ENCODE peak calls at places on chromosome 6, in nine cellular contexts. B is AG09319; Y is glutamatergic neuron; T is smooth muscle cell of the brain vasculature; X is T-cell; Z is SW480; H is RPMI7951; V is T-helper 1 cell; G is activated T-cell treated with anti-CD3 and anti-CD28 coated beads, Interleukin-2, amount 50 U/mL, for 4 hours. N is an unnamed sample.

GRCh38 chr6:156933201-156934053 is 156.2 kb downstream of the ARID1B start:
- DNase-seq in T (no peak), H (no peak), X (no peak), B (no peak), Y (no peak), V (no peak), Z (peak), G (no peak), N (no peak)

GRCh38 chr6:111615916-111616612 is 10.4 kb upstream of the TRAF3IP2 start:
- DNase-seq in G (no peak), Z (no peak), X (no peak), Y (no peak), V (no peak), H (no peak), B (no peak), T (no peak), N (no peak)

GRCh38 chr6:51473996-51474975 is 613.1 kb downstream of the PKHD1 start:
- DNase-seq in X (no peak), T (no peak), Z (no peak), V (no peak), Y (no peak), H (no peak), B (no peak), G (no peak), N (no peak)

GRCh38 chr6:81304486-81304885 is 448.0 kb downstream of the TENT5A start:
- DNase-seq in Z (no peak), Y (no peak), G (no peak), B (no peak), T (peak), V (no peak), X (no peak), H (no peak), N (no peak)

GRCh38 chr6:16305246-16305725 is 66.9 kb downstream of the GMPR start:
- DNase-seq in Z (no peak), Y (peak), H (no peak), G (no peak), B (no peak), X (no peak), T (no peak), V (no peak), N (no peak)

GRCh38 chr6:43608310-43608763 is 20.7 kb downstream of the GTPBP2 start:
- DNase-seq in H (peak), G (peak), V (peak), X (peak), T (peak), Z (peak), B (peak), Y (peak), N (peak)

GRCh38 chr6:30781697-30782424 is 37.5 kb upstream of the IER3 start:
- DNase-seq in G (peak), X (peak), Z (peak), T (peak), Y (peak), V (peak), H (peak), B (peak), N (peak)

GRCh38 chr6:135464634-135465033 is 32.9 kb downstream of the AHI1 start:
- DNase-seq in B (no peak), X (no peak), T (no peak), G (no peak), H (no peak), Y (no peak), V (no peak), Z (no peak), N (no peak)

GRCh38 chr6:88008821-88009220 is 38.8 kb upstream of the SPACA1 start:
- DNase-seq in G (no peak), T (peak), X (no peak), Z (peak), Y (no peak), V (no peak), H (peak), B (no peak), N (no peak)

GRCh38 chr6:143595256-143596036 is 82.3 kb upstream of the PHACTR2 start:
- DNase-seq in G (no peak), B (no peak), Z (no peak), H (no peak), Y (no peak), X (no peak), V (no peak), T (no peak), N (no peak)

GRCh38 chr6:20706293-20707165 is 172.3 kb downstream of the CDKAL1 start:
- DNase-seq in V (no peak), H (peak), T (no peak), Y (no peak), Z (peak), G (no peak), B (no peak), X (no peak), N (peak)

GRCh38 chr6:165823609-165824326 is 160.7 kb upstream of the PDE10A start:
- DNase-seq in V (no peak), Y (no peak), G (no peak), H (no peak), Z (no peak), B (no peak), X (no peak), T (no peak), N (no peak)

GRCh38 chr6:108966855-108967755 is 118.9 kb downstream of the ARMC2 start:
- DNase-seq in X (no peak), T (no peak), Z (peak), G (no peak), H (peak), Y (peak), V (no peak), B (no peak), N (no peak)

GRCh38 chr6:134422426-134423231 is 104.7 kb upstream of the SGK1 start:
- DNase-seq in T (peak), B (peak), G (no peak), H (peak), V (no peak), Y (no peak), Z (peak), X (no peak), N (peak)

GRCh38 chr6:51024126-51024525 is 205.5 kb downstream of the TFAP2B start:
- DNase-seq in Z (no peak), V (no peak), X (no peak), B (no peak), G (no peak), H (no peak), T (no peak), Y (no peak), N (no peak)

GRCh38 chr6:163457637-163458561 is 43.4 kb downstream of the QKI start:
- DNase-seq in H (peak), X (no peak), Z (no peak), Y (no peak), T (peak), V (no peak), G (no peak), B (peak), N (peak)

GRCh38 chr6:130676077-130676772 is 151.0 kb upstream of the SMLR1 start:
- DNase-seq in X (no peak), Y (no peak), T (no peak), G (no peak), H (peak), B (no peak), Z (peak), V (no peak), N (no peak)

GRCh38 chr6:170212051-170212756 is 78.7 kb downstream of the DLL1 start:
- DNase-seq in V (no peak), H (no peak), Z (no peak), T (no peak), X (no peak), Y (peak), G (no peak), B (no peak), N (no peak)

GRCh38 chr6:4446982-4447381 is 311.6 kb upstream of the ECI2 start:
- DNase-seq in Y (no peak), G (no peak), T (no peak), X (no peak), H (peak), V (no peak), Z (no peak), B (no peak), N (no peak)

GRCh38 chr6:47865206-47865605 is 83.4 kb downstream of the OPN5 start:
- DNase-seq in Y (no peak), H (no peak), T (no peak), V (no peak), G (no peak), Z (no peak), X (no peak), B (no peak), N (no peak)

GRCh38 chr6:56699066-56699654 is 56.5 kb upstream of the DST start:
- DNase-seq in X (no peak), B (no peak), T (no peak), Z (peak), G (no peak), H (peak), Y (no peak), V (no peak), N (no peak)

GRCh38 chr6:50091641-50092040 is 41.9 kb upstream of the DEFB112 start:
- DNase-seq in B (no peak), T (no peak), G (no peak), Z (no peak), H (no peak), Y (no peak), V (no peak), X (no peak), N (no peak)

GRCh38 chr6:72132851-72133250 is 246.5 kb downstream of the RIMS1 start:
- DNase-seq in Z (no peak), G (no peak), H (no peak), V (no peak), B (no peak), Y (no peak), X (no peak), T (no peak), N (no peak)

GRCh38 chr6:81756690-81757089 is 4.2 kb upstream of the TENT5A start:
- DNase-seq in B (no peak), Y (no peak), H (no peak), T (no peak), X (no peak), Z (no peak), V (no peak), G (no peak), N (no peak)

GRCh38 chr6:149951096-149951495 is 9.3 kb downstream of the ULBP2 start:
- DNase-seq in Z (no peak), Y (no peak), G (no peak), B (no peak), T (no peak), X (no peak), V (no peak), H (no peak), N (no peak)